ENCODE peak calls at places on chromosomes 5 and 9, in five cellular contexts. X is nephron progenitor cell, Y is fibroblast of the aortic adventitia, O is WTC11, B is fibroblast of lung. E is an unnamed sample.

GRCh38 chr5:149002761-149003689 is 59.8 kb downstream of the SH3TC2 start:
- DNase-seq in O (no peak), Y (peak; percentile 45), B (peak; percentile 66), X (no peak), E (no peak)

GRCh38 chr5:4230905-4231561 is 635.4 kb downstream of the IRX1 start:
- DNase-seq in B (no peak), O (peak; percentile 19), Y (no peak), X (peak; percentile 54), E (no peak)

GRCh38 chr9:106038266-106039001 is 344.1 kb downstream of the TMEM38B start:
- DNase-seq in Y (no peak), O (no peak), X (no peak), B (peak; percentile 1), E (no peak)

GRCh38 chr9:119005162-119005561 is 364.1 kb downstream of the BRINP1 start:
- DNase-seq in Y (no peak), O (no peak), B (peak; percentile 59), X (no peak), E (no peak)

GRCh38 chr9:133738039-133738805 is at the start of gene SARDH:
- DNase-seq in X (peak; percentile 80), B (peak; percentile 39), Y (peak; percentile 35), O (peak; percentile 84), E (peak; percentile 49)

GRCh38 chr9:1083325-1083913 is 33.3 kb downstream of the DMRT2 start:
- DNase-seq in O (peak; percentile 64), Y (no peak), X (peak; percentile 53), B (no peak), E (peak; percentile 36)

GRCh38 chr9:35548571-35548970 is 56.5 kb upstream of the TESK1 start:
- DNase-seq in X (no peak), O (no peak), B (no peak), Y (peak; percentile 28), E (no peak)

GRCh38 chr9:89888677-89889076 is 283.9 kb downstream of the GADD45G start:
- DNase-seq in Y (no peak), X (no peak), O (no peak), B (no peak), E (no peak)

GRCh38 chr5:143501176-143501840 is 97.8 kb upstream of the NR3C1 start:
- DNase-seq in Y (peak; percentile 43), X (no peak), O (no peak), B (no peak), E (no peak)

GRCh38 chr9:129486496-129487306 is 134.2 kb downstream of the C9orf50 start:
- DNase-seq in B (peak; percentile 62), Y (peak; percentile 90), O (no peak), X (no peak), E (no peak)

GRCh38 chr5:142644640-142645361 is 41.1 kb downstream of the FGF1 start:
- DNase-seq in O (no peak), B (peak; percentile 100), X (no peak), Y (peak; percentile 100), E (no peak)

GRCh38 chr9:137606005-137606601 is 617 bp downstream of the ARRDC1 start:
- DNase-seq in Y (no peak), O (peak; percentile 43), B (no peak), X (peak; percentile 57), E (peak; percentile 35)

GRCh38 chr9:82167296-82167695 is 178.7 kb downstream of the SPATA31D1 start:
- DNase-seq in X (no peak), B (no peak), Y (no peak), O (no peak), E (no peak)

GRCh38 chr5:124996764-124997077 is 250.3 kb upstream of the ZNF608 start:
- DNase-seq in O (no peak), X (no peak), B (peak; percentile 78), Y (peak; percentile 17), E (no peak)

GRCh38 chr9:91151014-91151740 is 210.5 kb downstream of the AUH start:
- DNase-seq in X (no peak), B (peak; percentile 95), O (no peak), Y (peak; percentile 30), E (no peak)

GRCh38 chr5:68467791-68468190 is 252.2 kb downstream of the PIK3R1 start:
- DNase-seq in B (no peak), Y (no peak), X (no peak), O (no peak), E (no peak)

GRCh38 chr9:110049699-110050450 is 158.1 kb downstream of the C9orf152 start:
- DNase-seq in Y (peak; percentile 34), B (peak; percentile 36), X (peak; percentile 59), O (peak; percentile 48), E (peak; percentile 34)

GRCh38 chr5:2697041-2697440 is 54.4 kb downstream of the IRX2 start:
- DNase-seq in O (no peak), Y (no peak), B (no peak), X (no peak), E (no peak)

GRCh38 chr9:137076636-137077009 is 694 bp upstream of the UAP1L1 start:
- DNase-seq in O (peak; percentile 29), X (no peak), Y (no peak), B (no peak), E (no peak)

GRCh38 chr5:135444881-135445280 is 2.3 kb downstream of the DCANP1 start:
- DNase-seq in X (no peak), B (no peak), O (no peak), Y (no peak), E (no peak)

GRCh38 chr9:19441730-19442129 is 32.9 kb downstream of the ACER2 start:
- DNase-seq in X (no peak), O (no peak), Y (peak; percentile 5), B (no peak), E (no peak)

GRCh38 chr9:122158202-122158601 is 1.4 kb downstream of the NDUFA8 start:
- DNase-seq in X (peak; percentile 27), Y (peak; percentile 52), B (peak; percentile 49), O (peak; percentile 53), E (peak; percentile 39)

GRCh38 chr9:93301291-93301811 is 117.4 kb downstream of the WNK2 start:
- DNase-seq in Y (no peak), X (no peak), O (peak; percentile 5), B (no peak), E (no peak)

GRCh38 chr5:172315599-172316531 is 32.3 kb upstream of the UBTD2 start:
- DNase-seq in Y (no peak), X (no peak), B (no peak), O (no peak), E (no peak)

GRCh38 chr9:85505612-85506011 is 236.1 kb downstream of the AGTPBP1 start:
- DNase-seq in B (no peak), Y (no peak), X (no peak), O (no peak), E (no peak)

GRCh38 chr9:86945868-86946711 is 1.2 kb downstream of the GAS1 start:
- DNase-seq in B (peak; percentile 75), O (peak; percentile 65), X (peak; percentile 60), Y (peak; percentile 71), E (peak; percentile 72)

GRCh38 chr5:13524931-13525330 is 419.6 kb downstream of the DNAH5 start:
- DNase-seq in B (no peak), X (no peak), Y (no peak), O (no peak), E (no peak)

GRCh38 chr9:69120380-69121154 is 53.5 kb upstream of the TJP2 start:
- DNase-seq in B (peak; percentile 7), Y (no peak), X (peak; percentile 48), O (peak; percentile 91), E (peak; percentile 59)

GRCh38 chr9:18623201-18623600 is 149.2 kb downstream of the ADAMTSL1 start:
- DNase-seq in B (no peak), O (no peak), Y (peak; percentile 43), X (no peak), E (no peak)

GRCh38 chr5:153896701-153897100 is 142.0 kb downstream of the FAM114A2 start:
- DNase-seq in Y (peak; percentile 30), X (no peak), O (no peak), B (peak; percentile 66), E (no peak)

GRCh38 chr5:35788724-35789123 is 68.0 kb upstream of the IL7R start:
- DNase-seq in Y (no peak), X (no peak), B (no peak), O (no peak), E (no peak)

GRCh38 chr5:120735076-120735475 is 271.0 kb downstream of the PRR16 start:
- DNase-seq in O (no peak), Y (peak; percentile 9), X (no peak), B (peak; percentile 6), E (no peak)

GRCh38 chr5:143850050-143850713 is 38.2 kb downstream of the HMHB1 start:
- DNase-seq in O (no peak), Y (no peak), B (no peak), X (no peak), E (no peak)

GRCh38 chr5:127923804-127924570 is 159.6 kb upstream of the SLC12A2 start:
- DNase-seq in O (no peak), Y (no peak), X (no peak), B (no peak), E (no peak)

GRCh38 chr5:39476466-39477215 is 51.9 kb upstream of the DAB2 start:
- DNase-seq in Y (peak; percentile 94), B (peak; percentile 85), O (no peak), X (no peak), E (no peak)

GRCh38 chr5:170774831-170775230 is 8.7 kb upstream of the GABRP start:
- DNase-seq in Y (no peak), O (no peak), X (no peak), B (no peak), E (no peak)

GRCh38 chr5:178221857-178222256 is 10.7 kb downstream of the PHYKPL start:
- DNase-seq in O (no peak), Y (no peak), B (no peak), X (no peak), E (no peak)

DNA sequence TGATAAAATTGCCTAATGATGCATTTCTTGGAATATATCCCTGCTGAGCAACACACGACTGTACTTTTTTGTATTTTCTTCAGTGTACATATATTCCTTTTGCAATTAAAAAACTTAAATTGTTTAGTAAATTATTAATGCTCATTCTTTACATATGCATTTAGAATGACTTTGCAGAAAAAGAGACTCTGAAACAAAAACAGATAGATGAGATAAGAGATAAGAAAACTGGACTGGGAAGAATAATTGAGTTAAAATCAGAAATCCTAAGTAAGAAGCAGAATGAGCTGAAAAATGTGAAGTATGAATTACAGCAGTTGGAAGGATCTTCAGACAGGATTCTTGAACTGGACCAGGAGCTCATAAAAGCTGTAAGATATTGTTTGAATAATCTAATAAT is 32.7 kb downstream of the RAD50 start:
- DNase-seq in X (no peak), B (no peak), O (no peak), Y (no peak), E (no peak)
- TF ChIP-seq CTCF in X (no peak), B (no peak), O (no peak), Y (no peak), E (no peak)

GRCh38 chr9:72661401-72662135 is 140.2 kb downstream of the TMC1 start:
- DNase-seq in O (no peak), X (no peak), Y (peak; percentile 68), B (peak; percentile 91), E (no peak)
- TF ChIP-seq CTCF in O (no peak), X (no peak), Y (no peak), B (no peak), E (no peak)

DNA sequence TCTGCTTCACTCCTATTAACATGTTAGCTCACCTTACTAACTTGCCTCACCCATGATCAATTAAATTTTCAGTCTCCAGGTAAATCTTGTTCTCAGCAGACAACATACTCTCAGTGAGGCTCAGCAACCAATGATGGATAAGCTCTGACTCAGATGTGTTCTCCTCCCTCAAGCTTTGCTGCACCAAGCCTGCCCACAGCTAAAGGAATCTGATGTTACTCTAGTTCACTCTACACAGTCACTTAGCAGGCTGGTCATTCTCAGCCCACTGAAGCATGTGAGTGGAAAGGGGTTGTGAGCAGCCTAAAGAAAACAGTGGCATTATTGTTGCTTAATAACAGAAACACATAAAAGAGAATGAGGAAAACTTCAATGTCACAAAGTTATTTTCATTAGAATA is 37.3 kb upstream of the CTNND2 start:
- DNase-seq in X (no peak), Y (no peak), B (peak; percentile 3), O (no peak), E (no peak)
- TF ChIP-seq CTCF in X (no peak), Y (no peak), B (no peak), O (no peak), E (no peak)

GRCh38 chr5:114243983-114244305 is 117.9 kb upstream of the KCNN2 start:
- DNase-seq in X (no peak), B (no peak), O (no peak), Y (no peak), E (no peak)
- TF ChIP-seq CTCF in X (no peak), B (no peak), O (no peak), Y (no peak), E (no peak)

E was measured in endothelial cell.